ENCODE peak calls at places on chromosomes 16 and 17, in four cellular contexts. L is A549, Q is foreskin fibroblast, J is HFFc6. B is an unnamed sample.
A peak's percentile ranks its signal among the peaks of the same experiment; 100 is the strongest.

GRCh38 chr17:60506312-60506711 is 19.7 kb downstream of the APPBP2 start:
- DNase-seq in L (no peak), Q (peak; percentile 72), J (peak; percentile 80), B (no peak)

GRCh38 chr16:68617735-68618134 is 27.4 kb upstream of the CDH3 start:
- DNase-seq in Q (no peak), L (no peak), J (no peak), B (no peak)

GRCh38 chr17:9038380-9038779 is 17.1 kb downstream of the NTN1 start:
- DNase-seq in J (no peak), Q (no peak), L (no peak), B (no peak)

GRCh38 chr16:79415983-79416641 is 184.4 kb downstream of the MAF start:
- DNase-seq in Q (no peak), J (no peak), L (no peak), B (no peak)

GRCh38 chr16:47156816-47157215 is 13.1 kb upstream of the NETO2 start:
- DNase-seq in J (no peak), Q (no peak), L (no peak), B (no peak)

GRCh38 chr16:69397821-69398521 is 12.2 kb upstream of the TERF2 start:
- DNase-seq in L (peak; percentile 79), Q (peak; percentile 76), J (peak; percentile 72), B (peak; percentile 34)

GRCh38 chr16:14436410-14436955 is 193.6 kb downstream of the PARN start:
- DNase-seq in Q (no peak), L (no peak), J (no peak), B (no peak)

GRCh38 chr16:21950782-21951521 is 2.2 kb upstream of the UQCRC2 start:
- DNase-seq in L (peak; percentile 54), Q (peak; percentile 27), J (peak; percentile 22), B (no peak)

GRCh38 chr16:75038036-75038959 is 39.5 kb downstream of the ZNRF1 start:
- DNase-seq in J (no peak), Q (no peak), L (no peak), B (no peak)

GRCh38 chr16:55842369-55843104 is 9.6 kb upstream of the CES1 start:
- DNase-seq in Q (peak; percentile 15), L (peak; percentile 36), J (peak; percentile 24), B (no peak)

GRCh38 chr17:55440391-55440790 is 18.8 kb upstream of the MMD start:
- DNase-seq in Q (no peak), L (no peak), J (no peak), B (no peak)

GRCh38 chr17:62876664-62877411 is 68.7 kb upstream of the MARCHF10 start:
- DNase-seq in Q (no peak), J (no peak), L (no peak), B (no peak)

GRCh38 chr16:49608801-49609200 is 235.2 kb downstream of the C16orf78 start:
- DNase-seq in Q (peak; percentile 44), L (no peak), J (no peak), B (peak; percentile 48)

GRCh38 chr16:74183601-74184365 is 112.8 kb upstream of the PSMD7 start:
- DNase-seq in J (no peak), L (no peak), Q (no peak), B (no peak)

GRCh38 chr17:78532311-78532710 is 44.9 kb downstream of the DNAH17 start:
- DNase-seq in J (no peak), Q (no peak), L (no peak), B (no peak)

GRCh38 chr16:852451-853185 is 52.1 kb upstream of the GNG13 start:
- DNase-seq in J (no peak), L (no peak), Q (no peak), B (no peak)

GRCh38 chr17:76034433-76035185 is 7.5 kb upstream of the EVPL start:
- DNase-seq in Q (no peak), J (no peak), L (no peak), B (no peak)

GRCh38 chr17:67602974-67603373 is 114.8 kb upstream of the NOL11 start:
- DNase-seq in J (peak; percentile 34), Q (peak; percentile 19), L (peak; percentile 58), B (no peak)

GRCh38 chr17:74437702-74438101 is 5.8 kb downstream of the GPRC5C start:
- DNase-seq in L (no peak), J (no peak), Q (no peak), B (no peak)

GRCh38 chr17:63232565-63233310 is 213.4 kb downstream of the CYB561 start:
- DNase-seq in L (no peak), J (no peak), Q (no peak), B (no peak)

GRCh38 chr16:52561910-52562741 is 15.2 kb upstream of the TOX3 start:
- DNase-seq in L (no peak), Q (no peak), J (no peak), B (no peak)

GRCh38 chr16:76345093-76345735 is 68.0 kb downstream of the CNTNAP4 start:
- DNase-seq in Q (no peak), L (no peak), J (no peak), B (no peak)

GRCh38 chr17:1834378-1835149 is 4.8 kb downstream of the RPA1 start:
- DNase-seq in Q (no peak), L (no peak), J (no peak), B (no peak)

GRCh38 chr16:70472786-70473433 is 18.5 kb downstream of the FCSK start:
- DNase-seq in J (no peak), L (no peak), Q (no peak), B (no peak)

GRCh38 chr17:76772842-76773521 is 35.1 kb downstream of the MFSD11 start:
- DNase-seq in L (no peak), Q (peak; percentile 84), J (peak; percentile 82), B (no peak)

GRCh38 chr17:20300399-20301037 is 166.8 kb downstream of the LGALS9B start:
- DNase-seq in Q (no peak), L (no peak), J (peak; percentile 46), B (no peak)

GRCh38 chr16:75062944-75063444 is 53.6 kb downstream of the LDHD start:
- DNase-seq in L (no peak), J (no peak), Q (no peak), B (no peak)

GRCh38 chr16:56691885-56692284 is 9.6 kb downstream of the MT1X start:
- DNase-seq in L (peak; percentile 77), J (peak; percentile 26), Q (no peak), B (no peak)

GRCh38 chr16:74485916-74486315 is 64.6 kb upstream of the CLEC18B start:
- DNase-seq in Q (no peak), J (no peak), L (no peak), B (no peak)

GRCh38 chr16:2234813-2235170 is 1.5 kb upstream of the DNASE1L2 start:
- DNase-seq in Q (no peak), J (no peak), L (no peak), B (no peak)

GRCh38 chr16:56262879-56263245 is 71.6 kb downstream of the GNAO1 start:
- DNase-seq in J (no peak), L (no peak), Q (no peak), B (no peak)

GRCh38 chr17:50558955-50559614 is 1.4 kb upstream of the CACNA1G start:
- DNase-seq in Q (no peak), J (no peak), L (no peak), B (no peak)

GRCh38 chr17:75638893-75639292 is 5.7 kb downstream of the SMIM5 start:
- DNase-seq in L (no peak), Q (no peak), J (no peak), B (no peak)

GRCh38 chr17:65278050-65278819 is 141.1 kb downstream of the RGS9 start:
- DNase-seq in J (peak; percentile 45), Q (peak; percentile 54), L (peak; percentile 87), B (peak; percentile 74)

GRCh38 chr17:63988741-63989621 is 9.2 kb upstream of the PRR29 start:
- DNase-seq in Q (no peak), L (no peak), J (no peak), B (no peak)

GRCh38 chr16:56450275-56450889 is 750 bp downstream of the NUDT21 start:
- DNase-seq in L (no peak), J (peak; percentile 6), Q (no peak), B (no peak)

GRCh38 chr17:33927732-33928133 is 327.4 kb upstream of the CCL2 start:
- DNase-seq in Q (no peak), L (peak; percentile 10), J (no peak), B (no peak)
- TF ChIP-seq CTCF in Q (peak; percentile 2), L (no peak), J (no peak), B (peak; percentile 38)

DNA sequence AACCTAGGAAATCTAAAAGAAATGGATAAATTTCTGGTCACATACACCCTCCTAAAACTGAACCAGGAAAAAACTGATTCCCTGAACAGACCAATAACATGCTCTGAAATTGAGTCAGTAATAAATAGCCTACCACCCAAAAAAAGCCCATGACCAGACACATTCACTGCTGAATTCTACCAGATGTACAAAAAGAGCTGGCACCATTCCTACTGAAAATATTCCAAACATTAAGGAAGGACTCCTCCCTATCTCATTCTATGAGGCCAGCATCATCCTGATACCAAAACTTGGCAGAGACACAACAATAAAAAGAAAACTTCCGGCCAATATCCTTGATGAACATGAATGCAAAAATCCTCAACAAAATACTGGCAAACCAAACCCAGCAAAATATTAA is 52.9 kb downstream of the TTC19 start:
- DNase-seq in Q (no peak), J (peak; percentile 37), L (no peak), B (no peak)
- TF ChIP-seq CTCF in Q (no peak), J (no peak), L (no peak), B (no peak)

GRCh38 chr16:88455610-88456355 is 2.7 kb downstream of the ZFPM1 start:
- DNase-seq in J (no peak), Q (peak; percentile 40), L (peak; percentile 55), B (no peak)
- TF ChIP-seq CTCF in J (no peak), Q (no peak), L (peak; percentile 28), B (no peak)

DNA sequence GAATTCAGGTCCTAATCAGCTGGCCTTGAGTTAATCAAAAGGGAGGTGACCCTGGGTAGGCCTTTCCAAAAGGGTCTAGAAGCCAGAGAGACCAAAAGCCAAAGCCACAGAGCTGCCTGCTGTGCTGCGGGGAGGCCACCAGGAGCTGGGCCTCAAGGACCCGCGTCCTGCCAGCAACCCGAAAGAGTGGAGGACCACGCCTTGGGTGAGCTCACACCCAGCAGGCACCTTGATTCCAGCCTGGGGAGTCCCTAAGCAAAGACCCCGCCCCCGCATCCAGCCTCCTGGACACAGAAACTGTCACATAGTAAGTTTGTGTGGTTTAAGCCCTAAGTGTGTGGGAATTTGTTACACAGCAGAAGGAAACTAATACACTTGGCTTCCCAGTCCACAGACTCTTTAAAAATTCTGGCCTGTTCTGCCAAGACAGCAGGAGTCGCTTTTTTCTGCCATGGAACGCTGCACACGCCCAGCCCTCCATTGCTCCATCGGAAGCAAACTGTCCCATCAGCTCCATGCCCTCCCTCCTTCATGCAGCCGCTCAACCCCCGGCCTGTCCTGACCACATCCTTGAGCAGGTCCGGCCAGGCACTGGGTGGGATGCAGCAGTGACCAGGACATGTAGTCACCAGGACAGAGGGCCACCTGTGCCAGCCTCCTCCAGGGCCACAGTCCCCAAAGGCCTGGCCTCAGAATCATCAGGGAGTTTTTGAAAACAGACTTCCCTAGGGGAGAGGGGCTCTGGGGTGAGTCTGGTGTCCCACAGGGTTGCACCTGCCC is 20.9 kb upstream of the RASD1 start:
- DNase-seq in L (no peak), Q (no peak), J (no peak), B (no peak)
- TF ChIP-seq CTCF in L (no peak), Q (no peak), J (peak; percentile 28), B (no peak)

GRCh38 chr17:72479113-72479512 is 358.3 kb downstream of the SOX9 start:
- DNase-seq in L (no peak), J (no peak), Q (no peak), B (no peak)
- TF ChIP-seq CTCF in L (peak; percentile 26), J (peak; percentile 41), Q (no peak), B (no peak)